ENCODE peak calls at places on chromosome 15, in eight cellular contexts. One of them, this sample, is unnamed.

GRCh38 chr15:67084561-67084960 is 19.2 kb downstream of the SMAD3 start:
- DNase-seq in GM06990: no peak
- DNase-seq in BE2C: no peak
- DNase-seq in activated gamma-delta T cell treated with Interleukin-2 at 50 U/mL for 16 hours: no peak
- DNase-seq in coronary artery: no peak
- DNase-seq in LoVo: no peak
- DNase-seq in left ventricle myocardium inferior: no peak
- DNase-seq in CD8-positive, alpha-beta T cell: no peak
- DNase-seq in this sample: no peak

GRCh38 chr15:52652984-52653383 is 26.2 kb downstream of the ATOSA start:
- DNase-seq in left ventricle myocardium inferior: no peak
- DNase-seq in activated gamma-delta T cell treated with Interleukin-2 at 50 U/mL for 16 hours: no peak
- DNase-seq in CD8-positive, alpha-beta T cell: no peak
- DNase-seq in BE2C: no peak
- DNase-seq in GM06990: no peak
- DNase-seq in LoVo: peak; percentile 70
- DNase-seq in coronary artery: no peak
- DNase-seq in this sample: no peak

GRCh38 chr15:90479656-90480055 is 50.1 kb upstream of the CRTC3 start:
- DNase-seq in LoVo: no peak
- DNase-seq in activated gamma-delta T cell treated with Interleukin-2 at 50 U/mL for 16 hours: no peak
- DNase-seq in GM06990: no peak
- DNase-seq in coronary artery: no peak
- DNase-seq in BE2C: no peak
- DNase-seq in CD8-positive, alpha-beta T cell: no peak
- DNase-seq in left ventricle myocardium inferior: no peak
- DNase-seq in this sample: no peak

GRCh38 chr15:101407439-101407838 is 82.1 kb downstream of the PCSK6 start:
- DNase-seq in activated gamma-delta T cell treated with Interleukin-2 at 50 U/mL for 16 hours: no peak
- DNase-seq in GM06990: peak; percentile 29
- DNase-seq in coronary artery: no peak
- DNase-seq in LoVo: no peak
- DNase-seq in CD8-positive, alpha-beta T cell: no peak
- DNase-seq in left ventricle myocardium inferior: no peak
- DNase-seq in BE2C: no peak
- DNase-seq in this sample: no peak

GRCh38 chr15:89827821-89828220 is 13.2 kb upstream of the ANPEP start:
- DNase-seq in GM06990: no peak
- DNase-seq in coronary artery: no peak
- DNase-seq in BE2C: no peak
- DNase-seq in left ventricle myocardium inferior: no peak
- DNase-seq in activated gamma-delta T cell treated with Interleukin-2 at 50 U/mL for 16 hours: no peak
- DNase-seq in CD8-positive, alpha-beta T cell: no peak
- DNase-seq in LoVo: no peak
- DNase-seq in this sample: no peak

GRCh38 chr15:60062826-60063225 is 58.7 kb downstream of the FOXB1 start:
- DNase-seq in BE2C: no peak
- DNase-seq in activated gamma-delta T cell treated with Interleukin-2 at 50 U/mL for 16 hours: no peak
- DNase-seq in LoVo: no peak
- DNase-seq in CD8-positive, alpha-beta T cell: no peak
- DNase-seq in left ventricle myocardium inferior: no peak
- DNase-seq in coronary artery: no peak
- DNase-seq in GM06990: no peak
- DNase-seq in this sample: peak; percentile 80

GRCh38 chr15:92109485-92109884 is 256.0 kb downstream of the SLCO3A1 start:
- DNase-seq in LoVo: no peak
- DNase-seq in GM06990: no peak
- DNase-seq in left ventricle myocardium inferior: no peak
- DNase-seq in BE2C: no peak
- DNase-seq in coronary artery: no peak
- DNase-seq in CD8-positive, alpha-beta T cell: no peak
- DNase-seq in activated gamma-delta T cell treated with Interleukin-2 at 50 U/mL for 16 hours: no peak
- DNase-seq in this sample: no peak

GRCh38 chr15:65366122-65366892 is 11.5 kb downstream of the IGDCC3 start:
- DNase-seq in left ventricle myocardium inferior: no peak
- DNase-seq in activated gamma-delta T cell treated with Interleukin-2 at 50 U/mL for 16 hours: no peak
- DNase-seq in CD8-positive, alpha-beta T cell: no peak
- DNase-seq in GM06990: no peak
- DNase-seq in coronary artery: no peak
- DNase-seq in LoVo: no peak
- DNase-seq in BE2C: no peak
- DNase-seq in this sample: no peak

GRCh38 chr15:93070901-93071300 is 18.1 kb downstream of the RGMA start:
- DNase-seq in GM06990: no peak
- DNase-seq in left ventricle myocardium inferior: no peak
- DNase-seq in BE2C: no peak
- DNase-seq in LoVo: no peak
- DNase-seq in CD8-positive, alpha-beta T cell: no peak
- DNase-seq in activated gamma-delta T cell treated with Interleukin-2 at 50 U/mL for 16 hours: no peak
- DNase-seq in coronary artery: no peak
- DNase-seq in this sample: no peak

GRCh38 chr15:68315495-68316007 is 38.0 kb downstream of the FEM1B start:
- DNase-seq in CD8-positive, alpha-beta T cell: no peak
- DNase-seq in BE2C: no peak
- DNase-seq in coronary artery: peak; percentile 72
- DNase-seq in left ventricle myocardium inferior: no peak
- DNase-seq in activated gamma-delta T cell treated with Interleukin-2 at 50 U/mL for 16 hours: no peak
- DNase-seq in LoVo: no peak
- DNase-seq in GM06990: no peak
- DNase-seq in this sample: no peak

GRCh38 chr15:45393851-45394250 is 15.5 kb upstream of the GATM start:
- DNase-seq in BE2C: no peak
- DNase-seq in activated gamma-delta T cell treated with Interleukin-2 at 50 U/mL for 16 hours: no peak
- DNase-seq in CD8-positive, alpha-beta T cell: no peak
- DNase-seq in LoVo: no peak
- DNase-seq in GM06990: no peak
- DNase-seq in coronary artery: no peak
- DNase-seq in left ventricle myocardium inferior: no peak
- DNase-seq in this sample: no peak

GRCh38 chr15:88900309-88900981 is 5.1 kb upstream of the HAPLN3 start:
- DNase-seq in activated gamma-delta T cell treated with Interleukin-2 at 50 U/mL for 16 hours: no peak
- DNase-seq in coronary artery: no peak
- DNase-seq in CD8-positive, alpha-beta T cell: no peak
- DNase-seq in GM06990: no peak
- DNase-seq in left ventricle myocardium inferior: no peak
- DNase-seq in LoVo: peak; percentile 46
- DNase-seq in BE2C: no peak
- DNase-seq in this sample: no peak

GRCh38 chr15:92807971-92808571 is 92.1 kb upstream of the CHD2 start:
- DNase-seq in left ventricle myocardium inferior: no peak
- DNase-seq in BE2C: no peak
- DNase-seq in LoVo: no peak
- DNase-seq in GM06990: peak; percentile 32
- DNase-seq in activated gamma-delta T cell treated with Interleukin-2 at 50 U/mL for 16 hours: no peak
- DNase-seq in CD8-positive, alpha-beta T cell: no peak
- DNase-seq in coronary artery: no peak
- DNase-seq in this sample: no peak

GRCh38 chr15:67030036-67030762 is 35.2 kb upstream of the SMAD3 start:
- DNase-seq in left ventricle myocardium inferior: no peak
- DNase-seq in BE2C: no peak
- DNase-seq in coronary artery: no peak
- DNase-seq in LoVo: no peak
- DNase-seq in activated gamma-delta T cell treated with Interleukin-2 at 50 U/mL for 16 hours: no peak
- DNase-seq in CD8-positive, alpha-beta T cell: no peak
- DNase-seq in GM06990: no peak
- DNase-seq in this sample: no peak

GRCh38 chr15:39299506-39300267 is 281.2 kb upstream of the THBS1 start:
- DNase-seq in LoVo: no peak
- DNase-seq in GM06990: no peak
- DNase-seq in coronary artery: no peak
- DNase-seq in left ventricle myocardium inferior: no peak
- DNase-seq in CD8-positive, alpha-beta T cell: no peak
- DNase-seq in activated gamma-delta T cell treated with Interleukin-2 at 50 U/mL for 16 hours: no peak
- DNase-seq in BE2C: no peak
- DNase-seq in this sample: no peak

GRCh38 chr15:65246026-65246714 is 34.9 kb upstream of the CILP start:
- DNase-seq in left ventricle myocardium inferior: no peak
- DNase-seq in coronary artery: no peak
- DNase-seq in LoVo: no peak
- DNase-seq in CD8-positive, alpha-beta T cell: no peak
- DNase-seq in GM06990: no peak
- DNase-seq in BE2C: no peak
- DNase-seq in activated gamma-delta T cell treated with Interleukin-2 at 50 U/mL for 16 hours: no peak
- DNase-seq in this sample: no peak

GRCh38 chr15:73573572-73573971 is 59.6 kb downstream of the NPTN start:
- DNase-seq in coronary artery: no peak
- DNase-seq in LoVo: no peak
- DNase-seq in left ventricle myocardium inferior: no peak
- DNase-seq in CD8-positive, alpha-beta T cell: no peak
- DNase-seq in activated gamma-delta T cell treated with Interleukin-2 at 50 U/mL for 16 hours: no peak
- DNase-seq in BE2C: no peak
- DNase-seq in GM06990: no peak
- DNase-seq in this sample: no peak

GRCh38 chr15:74776851-74777768 is 4.8 kb upstream of the CSK start:
- DNase-seq in GM06990: peak; percentile 82
- DNase-seq in LoVo: no peak
- DNase-seq in BE2C: peak; percentile 42
- DNase-seq in CD8-positive, alpha-beta T cell: no peak
- DNase-seq in activated gamma-delta T cell treated with Interleukin-2 at 50 U/mL for 16 hours: peak; percentile 60
- DNase-seq in left ventricle myocardium inferior: no peak
- DNase-seq in coronary artery: no peak
- DNase-seq in this sample: no peak